ENCODE peak calls at places on chromosomes 13 and 19, in six cellular contexts. One of them, this sample, is unnamed.

GRCh38 chr13:44132710-44133109 is 240.9 kb upstream of the SERP2 start:
- ATAC-seq in GM12878: no peak
- ATAC-seq in K562: no peak
- ATAC-seq in HepG2: no peak
- ATAC-seq in upper lobe of left lung: peak
- ATAC-seq in A549: no peak
- ATAC-seq in this sample: peak

GRCh38 chr19:40084948-40085347 is 5.8 kb downstream of the ZNF780A start:
- ATAC-seq in GM12878: no peak
- ATAC-seq in K562: peak
- ATAC-seq in HepG2: peak
- ATAC-seq in upper lobe of left lung: no peak
- ATAC-seq in A549: no peak
- ATAC-seq in this sample: no peak

GRCh38 chr13:112574476-112575294 is 13.3 kb downstream of the TUBGCP3 start:
- ATAC-seq in GM12878: peak
- ATAC-seq in K562: peak
- ATAC-seq in HepG2: no peak
- ATAC-seq in upper lobe of left lung: peak
- ATAC-seq in A549: no peak
- ATAC-seq in this sample: no peak

GRCh38 chr19:53103903-53104203 is 631 bp upstream of the ZNF160 start:
- ATAC-seq in GM12878: no peak
- ATAC-seq in K562: no peak
- ATAC-seq in HepG2: peak
- ATAC-seq in upper lobe of left lung: no peak
- ATAC-seq in A549: no peak
- ATAC-seq in this sample: no peak

GRCh38 chr13:59681630-59682311 is 482.0 kb downstream of the DIAPH3 start:
- ATAC-seq in GM12878: no peak
- ATAC-seq in K562: no peak
- ATAC-seq in HepG2: no peak
- ATAC-seq in upper lobe of left lung: no peak
- ATAC-seq in A549: no peak
- ATAC-seq in this sample: no peak

GRCh38 chr19:30317403-30317802 is 54.8 kb upstream of the ZNF536 start:
- ATAC-seq in GM12878: no peak
- ATAC-seq in K562: no peak
- ATAC-seq in HepG2: no peak
- ATAC-seq in upper lobe of left lung: no peak
- ATAC-seq in A549: no peak
- ATAC-seq in this sample: no peak

GRCh38 chr19:46069841-46070341 is 29.1 kb upstream of the IGFL4 start:
- ATAC-seq in GM12878: no peak
- ATAC-seq in K562: no peak
- ATAC-seq in HepG2: no peak
- ATAC-seq in upper lobe of left lung: no peak
- ATAC-seq in A549: peak
- ATAC-seq in this sample: no peak

GRCh38 chr19:46887240-46887782 is 26.5 kb downstream of the ARHGAP35 start:
- ATAC-seq in GM12878: no peak
- ATAC-seq in K562: peak
- ATAC-seq in HepG2: no peak
- ATAC-seq in upper lobe of left lung: peak
- ATAC-seq in A549: no peak
- ATAC-seq in this sample: no peak

DNA sequence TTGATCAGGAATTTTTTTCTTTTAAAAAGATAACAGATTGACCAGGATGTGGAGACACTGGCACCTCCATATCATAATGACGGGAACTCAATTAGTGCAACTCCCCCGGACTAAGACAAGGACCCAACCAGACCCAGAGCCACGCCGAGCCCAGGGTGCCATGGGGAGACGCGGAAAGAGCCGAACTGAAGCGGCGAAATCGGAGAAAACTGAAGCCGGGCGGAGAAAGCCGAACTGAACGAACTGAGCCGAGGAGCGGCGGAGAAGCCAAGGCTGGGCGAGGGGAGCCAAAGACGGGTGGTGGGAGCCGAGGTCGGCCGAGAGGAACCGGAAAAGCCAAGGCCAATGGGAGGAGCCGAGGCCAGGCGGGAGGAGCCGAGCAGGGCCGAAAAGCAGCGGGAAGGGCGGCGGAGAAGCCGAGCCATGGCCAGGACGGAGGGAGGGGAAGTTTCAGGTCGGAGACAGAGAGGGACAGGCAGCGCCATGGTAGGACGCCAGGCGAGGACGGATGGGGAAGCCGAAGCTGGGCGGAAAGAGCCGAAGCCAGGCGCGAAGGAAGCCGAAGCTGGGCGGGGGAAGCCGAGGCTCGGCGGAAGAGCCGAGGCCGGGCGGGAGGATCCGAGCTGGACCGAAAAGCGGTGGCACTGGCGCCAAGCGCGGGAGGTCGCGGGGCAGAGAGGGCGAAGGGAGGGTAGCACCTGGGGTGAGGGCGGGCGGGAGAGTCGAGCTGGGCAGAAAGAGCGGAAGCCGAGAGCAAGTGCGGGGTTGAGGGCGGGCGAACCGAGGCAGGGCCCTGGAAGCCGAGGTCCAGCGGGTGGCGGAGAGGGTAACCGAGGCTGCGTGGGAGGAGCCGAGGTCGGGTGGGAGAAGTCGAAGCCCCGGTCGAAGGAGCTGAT is 29.4 kb downstream of the ZNF557 start:
- ATAC-seq in GM12878: peak
- ATAC-seq in K562: peak
- ATAC-seq in HepG2: peak
- ATAC-seq in upper lobe of left lung: peak
- ATAC-seq in A549: peak
- ATAC-seq in this sample: peak
- TF ChIP-seq EP300 in GM12878: no peak
- TF ChIP-seq EP300 in K562: no peak
- TF ChIP-seq EP300 in HepG2: no peak
- TF ChIP-seq EP300 in upper lobe of left lung: no peak
- TF ChIP-seq EP300 in A549: no peak
- TF ChIP-seq EP300 in this sample: no peak

DNA sequence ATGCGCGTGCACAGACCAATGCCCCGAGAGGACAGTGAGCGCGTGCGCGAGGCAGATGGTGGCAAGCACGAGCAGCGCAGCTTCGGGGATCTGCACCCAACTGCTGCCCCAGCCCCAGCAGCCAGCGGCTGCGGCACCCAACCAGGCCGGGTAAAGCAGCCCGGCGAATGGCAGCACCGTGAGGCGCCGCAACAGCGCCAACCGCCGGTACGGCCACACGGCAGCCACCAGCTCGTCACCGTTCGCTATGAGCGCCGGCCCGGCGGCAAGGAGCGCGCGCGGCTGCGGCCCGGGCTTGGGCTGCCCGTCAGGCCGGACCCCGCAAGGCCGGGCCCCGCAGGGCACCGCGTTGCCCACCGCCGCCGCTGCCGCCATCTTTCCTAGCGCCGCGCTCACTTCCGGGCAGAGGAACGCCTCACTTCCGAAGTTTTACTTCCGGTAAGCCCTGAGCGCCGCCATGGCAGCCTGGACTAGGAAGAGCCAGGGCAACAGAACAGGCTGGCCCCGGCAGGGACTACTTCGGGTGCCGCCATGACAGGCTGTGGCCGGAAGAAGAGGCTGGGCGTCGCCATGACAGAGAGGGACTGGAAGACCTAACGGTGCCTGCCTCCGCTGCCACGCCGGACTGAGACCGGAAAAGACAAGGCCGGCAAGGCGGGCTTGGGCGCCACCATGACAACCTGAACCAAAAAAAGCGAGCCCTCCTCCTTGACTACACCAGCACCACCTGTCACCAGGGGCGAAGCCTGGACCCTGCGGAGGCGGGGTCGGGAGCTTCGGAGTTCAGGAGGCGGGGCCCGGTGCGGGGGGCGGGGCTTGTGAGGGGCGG is at the start of gene ATP13A1:
- ATAC-seq in GM12878: peak
- ATAC-seq in K562: peak
- ATAC-seq in HepG2: peak
- ATAC-seq in upper lobe of left lung: peak
- ATAC-seq in A549: peak
- ATAC-seq in this sample: peak
- TF ChIP-seq EP300 in GM12878: no peak
- TF ChIP-seq EP300 in K562: no peak
- TF ChIP-seq EP300 in HepG2: no peak
- TF ChIP-seq EP300 in upper lobe of left lung: no peak
- TF ChIP-seq EP300 in A549: no peak
- TF ChIP-seq EP300 in this sample: no peak

DNA sequence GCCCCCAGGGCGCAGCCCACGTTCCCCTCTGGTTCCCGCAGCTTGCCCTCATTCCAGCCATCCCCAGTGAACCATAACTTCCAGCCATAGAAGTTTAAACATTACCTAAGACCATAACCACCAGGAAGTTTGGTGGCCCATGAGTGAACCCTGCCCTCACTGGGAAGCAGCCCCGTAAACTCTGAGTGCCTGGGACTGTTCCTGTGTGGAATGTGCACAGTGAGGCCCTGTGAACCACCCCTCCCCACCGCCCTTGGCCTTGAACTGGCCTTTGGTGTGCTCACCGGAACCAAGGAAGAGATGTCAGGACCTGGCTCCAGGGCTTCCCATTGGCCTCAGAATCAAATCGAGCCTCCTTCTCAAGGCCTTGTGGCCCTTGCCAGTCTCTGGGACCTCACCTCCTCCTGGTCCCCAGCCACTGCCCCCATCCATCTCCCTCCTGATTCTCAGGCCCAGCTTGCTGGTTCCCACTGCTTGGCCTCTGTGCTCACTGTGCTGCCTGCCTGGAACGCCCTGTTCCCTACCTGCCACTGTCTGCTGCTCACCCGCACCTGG is 46.5 kb downstream of the DNM2 start:
- ATAC-seq in GM12878: no peak
- ATAC-seq in K562: no peak
- ATAC-seq in HepG2: peak
- ATAC-seq in upper lobe of left lung: no peak
- ATAC-seq in A549: peak
- ATAC-seq in this sample: no peak
- TF ChIP-seq EP300 in GM12878: no peak
- TF ChIP-seq EP300 in K562: no peak
- TF ChIP-seq EP300 in HepG2: peak
- TF ChIP-seq EP300 in upper lobe of left lung: no peak
- TF ChIP-seq EP300 in A549: no peak
- TF ChIP-seq EP300 in this sample: no peak

DNA sequence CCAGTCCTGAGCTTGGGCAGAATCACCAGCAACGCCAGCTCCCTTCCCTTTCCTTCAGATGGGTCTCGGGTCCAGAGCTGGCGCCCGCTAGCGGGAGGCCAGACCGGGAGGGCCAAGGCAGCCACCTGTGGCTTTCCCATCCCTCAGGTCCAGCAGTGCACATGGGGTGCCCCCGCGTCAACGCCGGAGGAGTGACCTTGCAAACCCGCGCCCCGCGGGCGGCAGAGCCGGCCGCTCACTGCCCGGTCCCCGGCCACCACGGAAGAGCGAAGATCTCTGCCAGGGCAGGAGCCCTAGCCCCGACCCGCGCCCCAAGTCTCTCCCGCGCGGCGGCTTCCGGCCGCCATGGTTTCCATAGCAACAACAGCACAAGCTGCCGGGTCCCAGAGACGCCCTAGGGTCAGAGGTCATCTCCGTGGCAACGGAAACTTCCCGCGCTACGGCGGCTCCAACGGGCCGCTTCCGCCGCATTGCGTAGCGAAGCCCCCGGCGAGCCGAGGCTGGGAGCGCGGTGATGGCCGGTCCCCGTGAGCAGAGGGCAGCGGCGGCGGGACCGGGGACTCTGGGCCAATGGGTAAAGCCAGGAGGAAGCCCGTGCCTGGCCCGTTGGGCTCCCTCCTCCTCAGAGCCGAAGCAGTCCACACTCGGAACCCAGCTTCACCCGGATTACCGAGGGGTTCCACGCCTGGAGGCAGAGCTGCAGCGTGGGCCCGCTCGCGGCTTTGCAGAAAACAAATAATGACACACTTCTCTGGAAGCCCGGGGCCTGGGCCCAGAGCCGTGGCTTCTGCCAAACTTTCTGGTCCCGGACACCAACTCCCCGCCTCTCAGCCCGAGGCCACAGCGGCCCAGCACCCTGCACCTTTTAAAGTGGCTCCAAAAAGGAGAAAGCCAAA is 7.4 kb downstream of the FGF14 start:
- ATAC-seq in GM12878: peak
- ATAC-seq in K562: peak
- ATAC-seq in HepG2: peak
- ATAC-seq in upper lobe of left lung: peak
- ATAC-seq in A549: peak
- ATAC-seq in this sample: peak
- TF ChIP-seq EP300 in GM12878: no peak
- TF ChIP-seq EP300 in K562: no peak
- TF ChIP-seq EP300 in HepG2: no peak
- TF ChIP-seq EP300 in upper lobe of left lung: no peak
- TF ChIP-seq EP300 in A549: no peak
- TF ChIP-seq EP300 in this sample: no peak

This sample was measured in gastroesophageal sphincter.